ENCODE peak calls at places on chromosomes 1 and 21, in five cellular contexts. P, Z, K, N and A are unnamed samples.

GRCh38 chr1:156842618-156843300 is 16.2 kb downstream of the INSRR start:
- DNase-seq in N (no peak), P (no peak), Z (no peak), K (no peak), A (no peak)

GRCh38 chr1:92993581-92993980 is 32.3 kb upstream of the DIPK1A start:
- DNase-seq in K (no peak), N (no peak), Z (no peak), P (no peak), A (no peak)

GRCh38 chr1:154988053-154988954 is 5.1 kb upstream of the LENEP start:
- DNase-seq in N (no peak), Z (no peak), P (no peak), K (no peak), A (no peak)

GRCh38 chr1:170993717-170994116 is 58.4 kb downstream of the MROH9 start:
- DNase-seq in P (no peak), K (no peak), N (no peak), Z (no peak), A (no peak)

GRCh38 chr1:185595835-185596667 is 138.1 kb upstream of the HMCN1 start:
- DNase-seq in N (no peak), Z (peak; percentile 48), K (peak; percentile 26), P (peak; percentile 52), A (peak; percentile 68)

GRCh38 chr1:46133181-46133658 is 791 bp upstream of the PIK3R3 start:
- DNase-seq in N (peak; percentile 92), K (peak; percentile 41), P (no peak), Z (peak; percentile 2), A (peak; percentile 74)

GRCh38 chr21:34526618-34527290 is 14.7 kb upstream of the KCNE1 start:
- DNase-seq in Z (peak; percentile 39), P (peak; percentile 85), K (peak; percentile 14), N (no peak), A (peak; percentile 36)

GRCh38 chr1:182127656-182128055 is 66.1 kb upstream of the ZNF648 start:
- DNase-seq in N (no peak), Z (no peak), P (no peak), K (no peak), A (no peak)

GRCh38 chr1:227885648-227886502 is 61.9 kb downstream of the WNT9A start:
- DNase-seq in P (no peak), K (peak; percentile 3), Z (no peak), N (no peak), A (no peak)

GRCh38 chr1:116375165-116375883 is 2.3 kb downstream of the ATP1A1 start:
- DNase-seq in K (no peak), N (no peak), Z (no peak), P (peak; percentile 68), A (no peak)

GRCh38 chr1:30966690-30967369 is 58.3 kb upstream of the SDC3 start:
- DNase-seq in N (peak; percentile 18), Z (no peak), P (peak; percentile 74), K (no peak), A (no peak)

GRCh38 chr1:160205242-160205973 is at the start of gene PEA15:
- DNase-seq in P (peak; percentile 82), Z (peak; percentile 61), N (peak; percentile 74), K (peak; percentile 79), A (peak; percentile 92)

GRCh38 chr1:63626222-63626621 is 33.0 kb downstream of the PGM1 start:
- DNase-seq in N (no peak), Z (no peak), K (no peak), P (no peak), A (no peak)